ENCODE peak calls at places on chromosomes 6 and 20, in nine cellular contexts. C is GM23338, O is fibroblast of lung, F is DND-41, J is H1, M is neural progenitor cell, N is mammary epithelial cell, I is H9, V is astrocyte. W is an unnamed sample. For H3K4me1, the result is how much of the 10 kb centered on the place peaks cover.

GRCh38 chr20:62149532-62150235 is 6.1 kb downstream of the SS18L1 start:
- DNase-seq in C (peak), O (no peak), F (no peak), J (no peak), M (peak), N (peak), I (peak), V (peak), W (peak)

GRCh38 chr6:44058617-44059358 is 68.5 kb downstream of the MRPL14 start:
- DNase-seq in C (no peak), O (peak), F (no peak), J (no peak), M (no peak), N (peak), I (no peak), V (peak), W (peak)

GRCh38 chr6:49676671-49677281 is 36.6 kb downstream of the CRISP2 start:
- DNase-seq in C (no peak), O (peak), F (no peak), J (no peak), M (no peak), N (peak), I (no peak), V (peak), W (no peak)

GRCh38 chr20:45181639-45182038 is 6.9 kb downstream of the PI3 start:
- DNase-seq in C (no peak), O (no peak), F (no peak), J (no peak), M (peak), N (no peak), I (no peak), V (no peak), W (no peak)

GRCh38 chr6:106974337-106974998 is at the start of gene CD24:
- DNase-seq in C (peak), O (no peak), F (no peak), J (no peak), M (peak), N (peak), I (peak), V (peak), W (peak)

GRCh38 chr20:30811896-30812671 is 445.4 kb upstream of the DEFB115 start:
- DNase-seq in C (peak), O (peak), F (no peak), J (no peak), M (peak), N (peak), I (peak), V (peak), W (no peak)

GRCh38 chr6:146881228-146882181 is 282.7 kb downstream of the ADGB start:
- DNase-seq in C (peak), O (no peak), F (no peak), J (no peak), M (peak), N (no peak), I (no peak), V (no peak), W (no peak)

GRCh38 chr6:39086711-39087110 is 28.3 kb downstream of the SAYSD1 start:
- DNase-seq in C (no peak), O (no peak), F (no peak), J (no peak), M (no peak), N (no peak), I (no peak), V (no peak), W (no peak)

GRCh38 chr6:22917344-22917743 is 348.0 kb downstream of the HDGFL1 start:
- DNase-seq in C (no peak), O (peak), F (no peak), J (no peak), M (no peak), N (no peak), I (no peak), V (no peak), W (no peak)

GRCh38 chr6:32944265-32944664 is 3.4 kb upstream of the HLA-DMB start:
- DNase-seq in C (no peak), O (no peak), F (peak), J (no peak), M (no peak), N (no peak), I (no peak), V (no peak), W (no peak)

GRCh38 chr6:89317067-89317466 is 2.0 kb upstream of the GABRR2 start:
- DNase-seq in C (peak), O (no peak), F (no peak), J (no peak), M (no peak), N (no peak), I (no peak), V (no peak), W (no peak)

GRCh38 chr6:160523223-160523622 is 140.9 kb downstream of the LPA start:
- DNase-seq in C (no peak), O (no peak), F (no peak), J (no peak), M (no peak), N (no peak), I (no peak), V (no peak), W (no peak)

GRCh38 chr20:1666802-1667201 is 9.2 kb upstream of the SIRPG start:
- DNase-seq in C (no peak), O (no peak), F (peak), J (no peak), M (no peak), N (no peak), I (no peak), V (no peak), W (no peak)

GRCh38 chr6:13445005-13445743 is 42.2 kb downstream of the GFOD1 start:
- DNase-seq in C (no peak), O (peak), F (peak), J (no peak), M (peak), N (peak), I (no peak), V (peak), W (peak)

GRCh38 chr6:127121637-127121960 is 3.1 kb downstream of the RSPO3 start:
- DNase-seq in C (no peak), O (no peak), F (no peak), J (no peak), M (no peak), N (no peak), I (no peak), V (no peak), W (no peak)

GRCh38 chr20:39195495-39196129 is 233.5 kb downstream of the DHX35 start:
- DNase-seq in C (peak), O (no peak), F (peak), J (no peak), M (peak), N (no peak), I (no peak), V (no peak), W (no peak)

GRCh38 chr20:50321797-50322480 is 131.3 kb downstream of the CEBPB start:
- DNase-seq in C (no peak), O (peak), F (no peak), J (no peak), M (no peak), N (peak), I (no peak), V (peak), W (no peak)

GRCh38 chr6:139474145-139475108 is 100.0 kb upstream of the CITED2 start:
- DNase-seq in C (peak), O (peak), F (no peak), J (no peak), M (peak), N (no peak), I (no peak), V (peak), W (no peak)

GRCh38 chr6:163554663-163555062 is 140.1 kb downstream of the QKI start:
- DNase-seq in C (peak), O (peak), F (peak), J (no peak), M (peak), N (peak), I (peak), V (no peak), W (peak)

GRCh38 chr6:158506577-158506976 is 53.3 kb upstream of the TMEM181 start:
- DNase-seq in C (peak), O (no peak), F (no peak), J (peak), M (peak), N (no peak), I (peak), V (peak), W (no peak)

GRCh38 chr20:266604-267562 is 9.4 kb downstream of the DEFB132 start:
- DNase-seq in C (peak), O (peak), F (peak), J (peak), M (peak), N (peak), I (peak), V (peak), W (peak)

GRCh38 chr6:106527111-106527510 is 102.2 kb downstream of the RTN4IP1 start:
- DNase-seq in C (no peak), O (no peak), F (no peak), J (no peak), M (no peak), N (peak), I (no peak), V (no peak), W (no peak)

GRCh38 chr6:42239333-42239732 is 21.7 kb upstream of the MRPS10 start:
- DNase-seq in C (no peak), O (no peak), F (no peak), J (no peak), M (no peak), N (no peak), I (no peak), V (no peak), W (no peak)

GRCh38 chr6:170045563-170045960 is 245.3 kb downstream of the DLL1 start:
- DNase-seq in C (no peak), O (no peak), F (no peak), J (no peak), M (no peak), N (no peak), I (no peak), V (no peak), W (no peak)

GRCh38 chr20:53739799-53740785 is 146.5 kb upstream of the ZNF217 start:
- DNase-seq in C (no peak), O (peak), F (no peak), J (no peak), M (no peak), N (peak), I (no peak), V (peak), W (no peak)

GRCh38 chr20:19661717-19662637 is 96.1 kb upstream of the RIN2 start:
- DNase-seq in C (peak), O (peak), F (peak), J (peak), M (peak), N (peak), I (peak), V (peak), W (peak)

GRCh38 chr6:11668455-11668854 is 110.1 kb downstream of the ADTRP start:
- DNase-seq in C (no peak), O (no peak), F (no peak), J (no peak), M (no peak), N (no peak), I (no peak), V (no peak), W (no peak)

GRCh38 chr6:39166189-39166917 is 51.4 kb upstream of the SAYSD1 start:
- DNase-seq in C (peak), O (peak), F (peak), J (peak), M (peak), N (peak), I (peak), V (peak), W (peak)

DNA sequence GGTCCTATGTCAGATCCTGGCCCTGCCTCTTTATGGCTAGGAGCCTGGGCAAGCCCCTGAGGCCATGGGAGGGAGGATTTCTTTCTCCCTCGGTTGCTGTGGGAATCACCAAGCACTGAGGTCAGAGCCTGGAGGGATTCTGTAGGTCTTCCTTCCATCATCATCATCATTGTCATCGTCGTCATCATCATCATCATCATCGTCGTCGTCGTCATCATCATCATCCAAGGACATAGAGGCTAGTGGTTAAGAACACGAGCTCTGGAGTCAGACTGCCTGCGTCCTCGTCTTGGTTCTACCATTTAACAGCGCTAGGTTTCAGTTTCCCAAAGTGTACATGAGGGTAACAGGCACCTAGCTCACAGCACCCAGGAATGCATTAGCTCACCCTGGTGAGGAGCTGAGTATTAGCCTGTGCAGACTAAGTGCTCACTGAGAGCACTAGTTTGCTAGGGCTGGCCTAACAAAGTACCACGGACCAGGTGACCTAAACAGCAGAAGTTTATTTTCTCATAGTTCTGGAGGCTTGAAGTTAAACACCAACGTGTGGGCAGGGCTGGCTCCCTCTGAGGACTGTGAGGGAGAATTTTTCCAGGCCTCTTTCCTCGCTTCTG is 92.5 kb upstream of the CCDC167 start:
- DNase-seq in C (no peak), O (no peak), F (no peak), J (no peak), M (no peak), N (no peak), I (no peak), V (no peak), W (no peak)
- TF ChIP-seq CTCF in C (no peak), O (no peak), F (no peak), J (no peak), M (no peak), N (no peak), I (no peak), V (no peak), W (no peak)

GRCh38 chr6:224350-224749 is 67.9 kb upstream of the DUSP22 start:
- DNase-seq in C (no peak), O (no peak), F (no peak), J (no peak), M (no peak), N (no peak), I (no peak), V (no peak), W (no peak)

GRCh38 chr6:223136-223535 is 69.2 kb upstream of the DUSP22 start:
- DNase-seq in C (no peak), O (no peak), F (no peak), J (no peak), M (no peak), N (no peak), I (no peak), V (no peak), W (no peak)

GRCh38 chr6:222468-222867 is 69.8 kb upstream of the DUSP22 start:
- DNase-seq in C (no peak), O (no peak), F (no peak), J (no peak), M (no peak), N (no peak), I (no peak), V (no peak), W (no peak)

GRCh38 chr6:225121-225721 is 67.1 kb upstream of the DUSP22 start:
- DNase-seq in C (no peak), O (no peak), F (no peak), J (no peak), M (no peak), N (peak), I (no peak), V (no peak), W (peak)

GRCh38 chr6:223763-224162 is 68.5 kb upstream of the DUSP22 start:
- DNase-seq in C (no peak), O (peak), F (no peak), J (no peak), M (no peak), N (peak), I (no peak), V (peak), W (peak)
- H3K4me1 ChIP-seq in C (under half), O (under half), F (under half), J (under half), M (under half), N (under half), I (under half), V (under half), W (under half)

GRCh38 chr6:166382933-166383816 is at the start of gene MPC1:
- DNase-seq in C (peak), O (peak), F (peak), J (peak), M (peak), N (peak), I (peak), V (peak), W (peak)

GRCh38 chr6:166381733-166382499 is 824 bp downstream of the MPC1 start:
- DNase-seq in C (peak), O (peak), F (peak), J (no peak), M (peak), N (peak), I (peak), V (peak), W (no peak)

GRCh38 chr6:166382500-166382932 is 224 bp downstream of the MPC1 start:
- DNase-seq in C (no peak), O (no peak), F (no peak), J (no peak), M (no peak), N (no peak), I (no peak), V (no peak), W (no peak)

GRCh38 chr6:166379800-166380199 is 2.9 kb downstream of the MPC1 start:
- DNase-seq in C (no peak), O (no peak), F (no peak), J (no peak), M (no peak), N (no peak), I (no peak), V (no peak), W (no peak)

DNA sequence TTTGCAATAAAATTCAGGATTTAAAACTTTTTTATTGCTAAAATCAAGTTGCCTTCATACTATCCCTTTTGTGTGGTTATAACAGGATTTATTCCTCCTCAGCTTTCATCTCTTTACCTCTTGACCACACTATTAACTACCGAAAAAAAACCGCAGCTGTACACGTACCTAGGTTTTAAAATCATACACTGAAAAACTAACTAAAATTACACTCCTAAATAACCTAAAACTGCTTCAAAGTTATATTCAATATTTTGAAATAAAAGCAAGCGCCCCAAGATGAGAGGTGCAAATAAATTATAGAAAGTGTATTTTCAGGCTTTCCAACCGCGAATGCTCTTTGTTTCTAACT is 1.4 kb downstream of the MPC1 start:
- DNase-seq in C (no peak), O (no peak), F (no peak), J (no peak), M (no peak), N (no peak), I (no peak), V (no peak), W (no peak)
- H2AFZ ChIP-seq in C (peak), O (peak), F (peak), J (peak), M (peak), N (peak), I (no peak), V (peak), W (peak)

DNA sequence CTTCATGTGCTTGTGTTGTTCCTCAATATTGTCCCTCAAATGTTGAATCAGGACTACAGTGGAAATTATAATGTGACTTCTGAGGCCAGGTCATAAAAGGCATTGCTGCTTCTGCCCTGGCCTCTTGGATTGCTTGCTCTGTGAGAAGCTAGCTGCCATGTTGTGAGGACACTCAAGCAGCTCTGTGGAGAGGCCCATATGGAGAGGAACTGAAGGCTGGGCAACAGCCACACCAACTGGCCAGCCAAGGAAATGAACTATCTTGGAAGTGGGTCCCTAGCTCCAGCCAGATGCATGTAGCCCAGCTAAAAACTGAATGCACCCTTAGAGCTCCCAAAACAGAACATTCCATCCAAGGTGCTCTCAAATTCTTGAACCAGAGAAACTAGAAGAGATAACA is 282.6 kb downstream of the BMP7 start:
- DNase-seq in C (no peak), O (no peak), F (no peak), J (no peak), M (no peak), N (no peak), I (no peak), V (no peak), W (no peak)
- TF ChIP-seq CTCF in C (no peak), O (no peak), F (no peak), J (peak), M (peak), N (no peak), I (peak), V (no peak), W (no peak)

GRCh38 chr6:100301731-100302130 is 163.0 kb downstream of the SIM1 start:
- DNase-seq in C (no peak), O (no peak), F (no peak), J (no peak), M (no peak), N (no peak), I (no peak), V (no peak), W (no peak)

GRCh38 chr6:100300221-100300736 is 164.4 kb downstream of the SIM1 start:
- DNase-seq in C (no peak), O (peak), F (no peak), J (no peak), M (no peak), N (peak), I (no peak), V (peak), W (peak)

DNA sequence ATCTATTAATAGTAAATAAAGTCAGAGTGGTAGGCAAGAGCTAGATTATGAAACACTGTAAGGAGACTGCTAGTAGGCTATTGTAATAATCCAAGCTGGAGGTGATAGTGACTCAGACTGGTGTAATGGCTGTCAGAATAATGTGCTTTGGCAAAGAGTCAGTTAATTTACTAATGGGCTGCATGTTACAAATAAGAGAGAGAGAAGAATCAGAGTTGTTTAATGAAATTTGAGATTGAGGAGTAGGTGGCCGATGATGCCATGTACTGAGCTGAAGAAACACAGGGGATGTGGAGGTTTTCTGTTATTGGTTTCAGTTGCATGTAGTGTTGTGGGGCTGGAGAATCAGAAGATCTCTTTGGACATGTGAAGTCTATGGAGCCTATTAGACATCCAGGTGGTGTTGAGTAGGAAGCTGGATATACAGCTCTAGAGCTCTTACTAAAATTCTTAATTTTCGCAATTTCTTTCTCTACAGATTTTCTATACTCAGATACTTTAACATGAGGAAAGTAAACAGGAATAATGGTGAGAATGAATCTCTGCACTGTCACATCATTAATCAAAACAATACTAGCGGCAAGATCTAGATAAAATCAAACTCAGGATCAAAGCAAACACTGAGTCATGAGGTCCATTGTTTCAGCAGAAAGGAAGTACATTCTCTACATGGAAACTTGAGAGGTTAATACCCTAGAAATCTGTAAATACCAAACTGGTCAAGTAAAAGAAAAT is 167.7 kb downstream of the SIM1 start:
- DNase-seq in C (no peak), O (peak), F (no peak), J (no peak), M (no peak), N (peak), I (no peak), V (peak), W (no peak)
- H3K4me1 ChIP-seq in C (under half), O (under half), F (under half), J (under half), M (under half), N (under half), I (under half), V (under half), W (under half)

GRCh38 chr6:131784561-131784960 is 23.3 kb upstream of the ENPP1 start:
- DNase-seq in C (no peak), O (no peak), F (no peak), J (no peak), M (no peak), N (no peak), I (no peak), V (no peak), W (no peak)
- H2AFZ ChIP-seq in C (no peak), O (no peak), F (no peak), J (no peak), M (no peak), N (no peak), I (no peak), V (no peak), W (no peak)

GRCh38 chr6:151738267-151738666 is 69.2 kb upstream of the ESR1 start:
- DNase-seq in C (no peak), O (no peak), F (no peak), J (no peak), M (no peak), N (no peak), I (no peak), V (no peak), W (no peak)

GRCh38 chr6:151733680-151734320 is 73.7 kb upstream of the ESR1 start:
- DNase-seq in C (no peak), O (no peak), F (no peak), J (no peak), M (no peak), N (no peak), I (no peak), V (no peak), W (no peak)

GRCh38 chr6:151740820-151741219 is 66.7 kb upstream of the ESR1 start:
- DNase-seq in C (no peak), O (no peak), F (no peak), J (no peak), M (no peak), N (no peak), I (no peak), V (no peak), W (no peak)

GRCh38 chr6:151738960-151739359 is 68.5 kb upstream of the ESR1 start:
- DNase-seq in C (no peak), O (no peak), F (no peak), J (no peak), M (no peak), N (no peak), I (no peak), V (no peak), W (no peak)
- TF ChIP-seq CTCF in C (peak), O (no peak), F (peak), J (no peak), M (no peak), N (no peak), I (peak), V (no peak), W (no peak)